ENCODE peak calls at places on chromosome 3, in ten cellular contexts. D, C, E, K, L, S, R, J, O and X are unnamed samples.

GRCh38 chr3:13123266-13123665 is 50.0 kb upstream of the IQSEC1 start:
- DNase-seq in K (no peak), D (no peak), L (no peak), C (no peak), O (no peak), R (no peak), E (no peak), J (no peak), S (no peak), X (no peak)

GRCh38 chr3:193586526-193586925 is 6.5 kb upstream of the OPA1 start:
- DNase-seq in C (no peak), S (no peak), R (no peak), D (no peak), E (no peak), L (no peak), K (no peak), O (no peak), J (no peak), X (no peak)

GRCh38 chr3:128650096-128651050 is at the start of gene RPN1:
- DNase-seq in K (peak), J (peak), E (peak), D (peak), S (peak), L (peak), R (peak), C (peak), O (peak), X (peak)

GRCh38 chr3:122767690-122768372 is 25.8 kb downstream of the HSPBAP1 start:
- DNase-seq in J (no peak), R (no peak), K (no peak), C (no peak), D (no peak), E (no peak), S (no peak), L (no peak), O (no peak), X (no peak)

GRCh38 chr3:4394048-4394447 is 73.0 kb downstream of the SUMF1 start:
- DNase-seq in K (no peak), S (no peak), E (no peak), L (no peak), J (no peak), O (peak), D (peak), C (peak), R (no peak), X (no peak)

GRCh38 chr3:27319847-27320526 is 49.2 kb downstream of the NEK10 start:
- DNase-seq in O (peak), C (no peak), D (no peak), J (no peak), S (no peak), R (no peak), L (no peak), E (no peak), K (no peak), X (no peak)

GRCh38 chr3:69090021-69090420 is 5.3 kb downstream of the ARL6IP5 start:
- DNase-seq in C (peak), E (no peak), S (peak), L (no peak), O (no peak), R (no peak), K (no peak), D (peak), J (peak), X (no peak)

GRCh38 chr3:149016669-149017541 is 25.6 kb downstream of the GYG1 start:
- DNase-seq in E (no peak), D (peak), J (peak), L (no peak), S (peak), R (no peak), K (no peak), O (no peak), C (peak), X (no peak)

GRCh38 chr3:6989608-6990291 is 128.8 kb downstream of the GRM7 start:
- DNase-seq in D (no peak), S (no peak), R (peak), O (no peak), E (no peak), C (no peak), K (no peak), J (no peak), L (no peak), X (no peak)